ENCODE peak calls at places on chromosomes 16 and 17, in six cellular contexts. One of them, this sample, is unnamed.

GRCh38 chr17:73192219-73192893 is 499 bp upstream of the COG1 start:
- DNase-seq in HepG2: peak
- DNase-seq in GM12878: no peak
- DNase-seq in GM12891: peak
- DNase-seq in K562: peak
- DNase-seq in H1: peak
- DNase-seq in this sample: peak

GRCh38 chr17:76014100-76014924 is 12.8 kb downstream of the EVPL start:
- DNase-seq in HepG2: peak
- DNase-seq in GM12878: no peak
- DNase-seq in GM12891: peak
- DNase-seq in K562: peak
- DNase-seq in H1: peak
- DNase-seq in this sample: peak

GRCh38 chr17:418421-418751 is 65.8 kb upstream of the RPH3AL start:
- DNase-seq in HepG2: no peak
- DNase-seq in GM12878: no peak
- DNase-seq in GM12891: no peak
- DNase-seq in K562: no peak
- DNase-seq in H1: no peak
- DNase-seq in this sample: no peak

GRCh38 chr17:44222112-44222869 is 2.8 kb upstream of the UBTF start:
- DNase-seq in HepG2: peak
- DNase-seq in GM12878: no peak
- DNase-seq in GM12891: no peak
- DNase-seq in K562: no peak
- DNase-seq in H1: peak
- DNase-seq in this sample: peak

GRCh38 chr17:42472709-42473521 is 14.2 kb downstream of the ATP6V0A1 start:
- DNase-seq in HepG2: no peak
- DNase-seq in GM12878: no peak
- DNase-seq in GM12891: no peak
- DNase-seq in K562: no peak
- DNase-seq in H1: no peak
- DNase-seq in this sample: no peak

GRCh38 chr17:55587608-55588139 is 76.4 kb upstream of the SMIM36 start:
- DNase-seq in HepG2: no peak
- DNase-seq in GM12878: no peak
- DNase-seq in GM12891: no peak
- DNase-seq in K562: no peak
- DNase-seq in H1: no peak
- DNase-seq in this sample: no peak

GRCh38 chr17:57357392-57357784 is 101.1 kb downstream of the MSI2 start:
- DNase-seq in HepG2: no peak
- DNase-seq in GM12878: no peak
- DNase-seq in GM12891: no peak
- DNase-seq in K562: no peak
- DNase-seq in H1: no peak
- DNase-seq in this sample: no peak

GRCh38 chr17:76261421-76262215 is 3.5 kb upstream of the UBALD2 start:
- DNase-seq in HepG2: no peak
- DNase-seq in GM12878: no peak
- DNase-seq in GM12891: no peak
- DNase-seq in K562: no peak
- DNase-seq in H1: no peak
- DNase-seq in this sample: no peak

GRCh38 chr17:79224476-79224875 is 149.9 kb downstream of the ENGASE start:
- DNase-seq in HepG2: no peak
- DNase-seq in GM12878: no peak
- DNase-seq in GM12891: no peak
- DNase-seq in K562: no peak
- DNase-seq in H1: no peak
- DNase-seq in this sample: no peak

GRCh38 chr17:32971171-32971570 is 20.5 kb upstream of the SPACA3 start:
- DNase-seq in HepG2: no peak
- DNase-seq in GM12878: peak
- DNase-seq in GM12891: no peak
- DNase-seq in K562: peak
- DNase-seq in H1: no peak
- DNase-seq in this sample: no peak

GRCh38 chr16:4381072-4381934 is 9.7 kb downstream of the VASN start:
- DNase-seq in HepG2: no peak
- DNase-seq in GM12878: no peak
- DNase-seq in GM12891: no peak
- DNase-seq in K562: peak
- DNase-seq in H1: no peak
- DNase-seq in this sample: no peak

GRCh38 chr17:64982139-64982802 is 63.0 kb upstream of the LRRC37A3 start:
- DNase-seq in HepG2: no peak
- DNase-seq in GM12878: no peak
- DNase-seq in GM12891: no peak
- DNase-seq in K562: no peak
- DNase-seq in H1: no peak
- DNase-seq in this sample: no peak

GRCh38 chr17:61431594-61432311 is 20.5 kb upstream of the TBX4 start:
- DNase-seq in HepG2: peak
- DNase-seq in GM12878: no peak
- DNase-seq in GM12891: no peak
- DNase-seq in K562: no peak
- DNase-seq in H1: no peak
- DNase-seq in this sample: no peak
- TF ChIP-seq POLR2AphosphoS5 in HepG2: no peak
- TF ChIP-seq POLR2AphosphoS5 in GM12878: no peak
- TF ChIP-seq POLR2AphosphoS5 in GM12891: no peak
- TF ChIP-seq POLR2AphosphoS5 in K562: no peak
- TF ChIP-seq POLR2AphosphoS5 in H1: no peak
- TF ChIP-seq POLR2AphosphoS5 in this sample: no peak

DNA sequence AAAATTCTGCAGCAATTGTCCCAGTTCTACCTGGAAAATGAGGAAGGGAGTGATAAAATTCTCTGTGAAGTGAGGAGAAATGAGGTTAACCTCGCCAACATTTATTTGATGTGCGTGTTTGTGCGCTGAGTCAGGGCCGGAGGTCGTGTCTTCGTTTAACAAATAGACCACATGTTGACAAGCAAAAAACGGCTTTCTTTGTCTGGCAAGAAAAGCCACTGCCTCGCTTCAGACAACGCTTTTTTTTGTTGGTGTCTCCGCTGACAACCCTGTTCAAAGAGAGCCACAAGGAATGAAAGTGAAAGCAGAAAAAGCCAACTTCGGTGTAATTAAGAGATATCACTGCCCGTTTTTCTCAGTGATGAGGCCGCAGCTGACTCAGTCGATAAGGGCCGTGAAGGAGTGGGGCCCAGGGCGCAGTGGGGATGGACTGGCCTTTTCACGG is 510.6 kb downstream of the CDH13 start:
- DNase-seq in HepG2: peak
- DNase-seq in GM12878: no peak
- DNase-seq in GM12891: no peak
- DNase-seq in K562: no peak
- DNase-seq in H1: no peak
- DNase-seq in this sample: no peak
- TF ChIP-seq TAF1 in HepG2: no peak
- TF ChIP-seq TAF1 in GM12878: no peak
- TF ChIP-seq TAF1 in GM12891: no peak
- TF ChIP-seq TAF1 in K562: no peak
- TF ChIP-seq TAF1 in H1: no peak
- TF ChIP-seq TAF1 in this sample: no peak

DNA sequence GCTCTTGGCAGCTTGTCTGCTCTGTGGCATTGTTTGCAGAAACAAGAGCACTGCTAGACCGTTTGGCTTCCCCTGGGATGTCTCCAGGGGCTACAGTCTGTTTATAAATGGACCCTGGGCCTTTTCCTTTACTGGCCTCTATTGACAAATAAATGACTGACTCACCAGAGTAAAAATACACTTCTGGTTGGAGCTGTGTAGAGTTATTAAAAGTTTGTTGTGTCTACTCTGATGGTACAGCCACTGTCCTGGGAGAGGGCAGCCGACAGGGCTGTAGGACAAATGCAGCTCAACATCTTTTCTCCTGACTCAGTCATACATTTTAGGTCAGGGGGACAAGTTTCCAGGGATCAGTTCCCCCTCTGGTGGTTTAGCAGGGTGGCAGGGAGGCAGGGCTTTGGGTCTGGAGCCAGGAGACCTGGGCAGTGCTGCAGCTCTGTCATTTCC is 30.0 kb downstream of the FOXL1 start:
- DNase-seq in HepG2: no peak
- DNase-seq in GM12878: no peak
- DNase-seq in GM12891: no peak
- DNase-seq in K562: no peak
- DNase-seq in H1: no peak
- DNase-seq in this sample: no peak
- TF ChIP-seq POLR2A in HepG2: no peak
- TF ChIP-seq POLR2A in GM12878: no peak
- TF ChIP-seq POLR2A in GM12891: no peak
- TF ChIP-seq POLR2A in K562: no peak
- TF ChIP-seq POLR2A in H1: no peak
- TF ChIP-seq POLR2A in this sample: no peak

GRCh38 chr17:82235775-82236141 is 6.9 kb downstream of the SLC16A3 start:
- DNase-seq in HepG2: no peak
- DNase-seq in GM12878: no peak
- DNase-seq in GM12891: no peak
- DNase-seq in K562: no peak
- DNase-seq in H1: no peak
- DNase-seq in this sample: no peak

GRCh38 chr17:82235056-82235774 is 6.4 kb downstream of the SLC16A3 start:
- DNase-seq in HepG2: no peak
- DNase-seq in GM12878: no peak
- DNase-seq in GM12891: no peak
- DNase-seq in K562: no peak
- DNase-seq in H1: no peak
- DNase-seq in this sample: no peak

GRCh38 chr17:82236142-82236971 is 7.5 kb downstream of the SLC16A3 start:
- DNase-seq in HepG2: peak
- DNase-seq in GM12878: no peak
- DNase-seq in GM12891: no peak
- DNase-seq in K562: peak
- DNase-seq in H1: peak
- DNase-seq in this sample: peak

GRCh38 chr17:82232876-82233785 is 4.3 kb downstream of the SLC16A3 start:
- DNase-seq in HepG2: no peak
- DNase-seq in GM12878: no peak
- DNase-seq in GM12891: no peak
- DNase-seq in K562: no peak
- DNase-seq in H1: no peak
- DNase-seq in this sample: no peak

DNA sequence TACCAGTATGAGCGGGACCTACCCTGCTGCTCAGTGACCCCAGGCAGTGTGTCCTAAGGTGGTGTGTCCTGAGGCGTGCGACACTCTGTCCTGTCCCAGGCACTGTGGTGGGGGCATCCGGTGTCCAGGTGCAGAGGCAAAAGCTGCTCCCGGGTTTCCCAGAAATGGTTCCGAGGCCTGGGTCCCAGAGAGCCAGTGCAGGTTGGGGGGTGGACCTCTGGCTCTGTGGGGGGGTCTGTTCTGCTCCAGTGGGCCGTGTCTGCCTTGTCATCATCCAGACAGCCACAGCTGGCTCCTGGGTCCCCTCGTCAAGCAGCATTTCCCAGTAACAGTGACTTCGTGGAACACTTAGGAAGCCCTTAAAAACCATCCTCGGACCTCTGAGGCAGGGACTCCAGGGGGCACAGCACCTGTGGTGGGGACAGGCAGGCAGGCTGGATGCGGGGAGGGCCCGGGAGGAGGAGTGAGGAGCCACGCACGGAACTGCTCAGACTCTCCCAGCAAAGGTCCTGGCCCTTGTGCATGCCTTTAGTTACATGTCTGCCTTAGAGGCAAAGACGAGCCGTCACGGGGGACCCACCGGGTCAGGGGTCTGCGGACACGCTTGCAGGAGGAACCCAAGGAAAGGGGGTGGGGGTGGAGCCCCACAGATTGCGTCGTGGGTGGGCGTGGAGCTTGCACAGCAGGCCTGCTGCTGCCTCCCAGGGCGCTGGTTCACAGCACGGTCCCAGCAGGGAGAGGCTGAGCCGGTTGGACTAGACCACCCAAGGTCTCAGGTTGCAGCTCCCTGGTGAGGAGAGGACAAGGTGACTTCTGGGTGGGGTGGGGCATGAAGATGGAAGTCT is 5.6 kb downstream of the SLC16A3 start:
- DNase-seq in HepG2: no peak
- DNase-seq in GM12878: no peak
- DNase-seq in GM12891: no peak
- DNase-seq in K562: peak
- DNase-seq in H1: no peak
- DNase-seq in this sample: no peak
- TF ChIP-seq POLR2AphosphoS5 in HepG2: peak
- TF ChIP-seq POLR2AphosphoS5 in GM12878: peak
- TF ChIP-seq POLR2AphosphoS5 in GM12891: no peak
- TF ChIP-seq POLR2AphosphoS5 in K562: no peak
- TF ChIP-seq POLR2AphosphoS5 in H1: no peak
- TF ChIP-seq POLR2AphosphoS5 in this sample: no peak

GRCh38 chr17:7466644-7467341 is 12.6 kb downstream of the ZBTB4 start:
- DNase-seq in HepG2: no peak
- DNase-seq in GM12878: no peak
- DNase-seq in GM12891: no peak
- DNase-seq in K562: no peak
- DNase-seq in H1: no peak
- DNase-seq in this sample: no peak
- TF ChIP-seq TAF1 in HepG2: no peak
- TF ChIP-seq TAF1 in GM12878: no peak
- TF ChIP-seq TAF1 in GM12891: no peak
- TF ChIP-seq TAF1 in K562: no peak
- TF ChIP-seq TAF1 in H1: no peak
- TF ChIP-seq TAF1 in this sample: no peak

DNA sequence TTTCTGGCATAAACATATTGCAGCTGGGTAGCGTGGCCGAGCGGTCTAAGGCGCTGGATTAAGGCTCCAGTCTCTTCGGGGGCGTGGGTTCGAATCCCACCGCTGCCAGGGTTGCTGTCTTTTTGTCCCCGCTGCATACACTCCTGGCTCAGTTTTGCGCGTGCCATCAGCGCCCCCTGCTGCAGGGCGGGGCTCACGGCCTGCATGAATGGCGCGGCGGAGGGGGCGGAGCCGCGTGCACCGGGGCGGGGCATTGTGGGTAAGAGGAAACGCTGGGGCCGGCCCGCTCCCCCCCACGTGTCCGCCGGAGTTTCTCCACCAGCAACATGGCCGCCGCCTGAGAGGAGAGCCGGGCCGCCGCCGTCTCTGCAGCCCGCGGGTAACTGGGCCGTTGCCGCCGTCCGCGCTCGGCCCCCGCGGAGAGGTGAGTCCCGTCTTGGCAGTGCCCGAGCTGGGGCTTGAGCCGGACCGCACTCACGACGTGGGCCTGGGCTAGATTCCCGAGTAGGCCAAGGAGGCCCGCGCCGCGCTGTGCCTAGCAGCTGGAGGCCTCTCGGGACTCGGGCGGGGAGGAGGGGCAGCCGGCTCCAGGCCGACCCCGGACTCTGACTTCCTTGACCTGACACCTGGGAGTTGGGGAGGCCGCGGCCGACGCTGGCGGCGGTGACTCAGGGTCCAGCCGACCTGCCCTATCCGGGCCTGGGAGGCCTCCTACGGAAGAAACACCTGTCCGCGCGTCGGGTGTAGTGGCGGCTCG is at the start of gene POLR3E:
- DNase-seq in HepG2: peak
- DNase-seq in GM12878: no peak
- DNase-seq in GM12891: peak
- DNase-seq in K562: peak
- DNase-seq in H1: peak
- DNase-seq in this sample: peak
- TF ChIP-seq POLR2A in HepG2: peak
- TF ChIP-seq POLR2A in GM12878: peak
- TF ChIP-seq POLR2A in GM12891: no peak
- TF ChIP-seq POLR2A in K562: peak
- TF ChIP-seq POLR2A in H1: peak
- TF ChIP-seq POLR2A in this sample: peak

GRCh38 chr17:28115046-28115445 is 72.6 kb downstream of the NLK start:
- DNase-seq in HepG2: no peak
- DNase-seq in GM12878: no peak
- DNase-seq in GM12891: no peak
- DNase-seq in K562: no peak
- DNase-seq in H1: no peak
- DNase-seq in this sample: no peak
- TF ChIP-seq POLR2AphosphoS5 in HepG2: no peak
- TF ChIP-seq POLR2AphosphoS5 in GM12878: no peak
- TF ChIP-seq POLR2AphosphoS5 in GM12891: no peak
- TF ChIP-seq POLR2AphosphoS5 in K562: no peak
- TF ChIP-seq POLR2AphosphoS5 in H1: no peak
- TF ChIP-seq POLR2AphosphoS5 in this sample: no peak